ENCODE peak calls at places on chromosomes 7 and 10, in six cellular contexts. One of them, this sample, is unnamed.

GRCh38 chr10:129945941-129946760 is 17.9 kb downstream of the EBF3 start:
- DNase-seq in upper lobe of left lung: peak; percentile 65
- DNase-seq in NT2/D1: no peak
- DNase-seq in OCI-LY7: no peak
- DNase-seq in mammary epithelial cell: no peak
- DNase-seq in fibroblast of the aortic adventitia: peak; percentile 90
- DNase-seq in this sample: no peak

GRCh38 chr10:79249156-79250121 is 97.8 kb upstream of the PPIF start:
- DNase-seq in fibroblast of the aortic adventitia: no peak
- DNase-seq in OCI-LY7: peak; percentile 82
- DNase-seq in upper lobe of left lung: no peak
- DNase-seq in mammary epithelial cell: no peak
- DNase-seq in NT2/D1: no peak
- DNase-seq in this sample: no peak

GRCh38 chr10:42878821-42879195 is 96.2 kb downstream of the BMS1 start:
- DNase-seq in NT2/D1: no peak
- DNase-seq in mammary epithelial cell: no peak
- DNase-seq in OCI-LY7: no peak
- DNase-seq in fibroblast of the aortic adventitia: no peak
- DNase-seq in upper lobe of left lung: no peak
- DNase-seq in this sample: no peak

GRCh38 chr10:43079823-43080222 is 3.0 kb downstream of the RET start:
- DNase-seq in upper lobe of left lung: peak; percentile 35
- DNase-seq in mammary epithelial cell: no peak
- DNase-seq in NT2/D1: no peak
- DNase-seq in fibroblast of the aortic adventitia: no peak
- DNase-seq in OCI-LY7: no peak
- DNase-seq in this sample: no peak

GRCh38 chr10:128032466-128032865 is 93.8 kb downstream of the MKI67 start:
- DNase-seq in upper lobe of left lung: no peak
- DNase-seq in OCI-LY7: no peak
- DNase-seq in fibroblast of the aortic adventitia: no peak
- DNase-seq in NT2/D1: no peak
- DNase-seq in mammary epithelial cell: no peak
- DNase-seq in this sample: no peak

GRCh38 chr7:1042161-1042833 is 2.0 kb upstream of the GPR146 start:
- DNase-seq in upper lobe of left lung: no peak
- DNase-seq in fibroblast of the aortic adventitia: no peak
- DNase-seq in NT2/D1: no peak
- DNase-seq in mammary epithelial cell: no peak
- DNase-seq in OCI-LY7: no peak
- DNase-seq in this sample: no peak

GRCh38 chr7:75743455-75743859 is 4.7 kb upstream of the HIP1 start:
- DNase-seq in NT2/D1: no peak
- DNase-seq in fibroblast of the aortic adventitia: peak; percentile 44
- DNase-seq in upper lobe of left lung: no peak
- DNase-seq in OCI-LY7: no peak
- DNase-seq in mammary epithelial cell: no peak
- DNase-seq in this sample: no peak

GRCh38 chr10:121702351-121703320 is 104.4 kb upstream of the FGFR2 start:
- DNase-seq in upper lobe of left lung: no peak
- DNase-seq in fibroblast of the aortic adventitia: no peak
- DNase-seq in mammary epithelial cell: peak; percentile 80
- DNase-seq in OCI-LY7: no peak
- DNase-seq in NT2/D1: no peak
- DNase-seq in this sample: peak; percentile 20

GRCh38 chr10:9625266-9625776 is 1392.4 kb upstream of the CELF2 start:
- DNase-seq in fibroblast of the aortic adventitia: no peak
- DNase-seq in OCI-LY7: no peak
- DNase-seq in mammary epithelial cell: no peak
- DNase-seq in upper lobe of left lung: no peak
- DNase-seq in NT2/D1: no peak
- DNase-seq in this sample: no peak

GRCh38 chr10:7311256-7312178 is 99.3 kb downstream of the SFMBT2 start:
- DNase-seq in NT2/D1: no peak
- DNase-seq in fibroblast of the aortic adventitia: no peak
- DNase-seq in OCI-LY7: no peak
- DNase-seq in upper lobe of left lung: no peak
- DNase-seq in mammary epithelial cell: no peak
- DNase-seq in this sample: no peak

GRCh38 chr10:62814901-62815372 is 1.2 kb downstream of the EGR2 start:
- DNase-seq in NT2/D1: no peak
- DNase-seq in upper lobe of left lung: peak; percentile 88
- DNase-seq in mammary epithelial cell: no peak
- DNase-seq in fibroblast of the aortic adventitia: no peak
- DNase-seq in OCI-LY7: no peak
- DNase-seq in this sample: no peak
- H3K4me3 ChIP-seq in NT2/D1: peak overlapping the region; percentile 49
- H3K4me3 ChIP-seq in upper lobe of left lung: peak overlapping the region; percentile 90
- H3K4me3 ChIP-seq in mammary epithelial cell: peak overlapping the region; percentile 63
- H3K4me3 ChIP-seq in fibroblast of the aortic adventitia: peak overlapping the region; percentile 73
- H3K4me3 ChIP-seq in OCI-LY7: peak overlapping the region; percentile 74
- H3K4me3 ChIP-seq in this sample: peak overlapping the region; percentile 64

GRCh38 chr7:18496336-18496700 is 769 bp downstream of the HDAC9 start:
- DNase-seq in fibroblast of the aortic adventitia: no peak
- DNase-seq in OCI-LY7: no peak
- DNase-seq in mammary epithelial cell: no peak
- DNase-seq in NT2/D1: no peak
- DNase-seq in upper lobe of left lung: no peak
- DNase-seq in this sample: no peak
- H3K4me3 ChIP-seq in fibroblast of the aortic adventitia: peak overlapping the region; percentile 53
- H3K4me3 ChIP-seq in OCI-LY7: peak overlapping the region; percentile 85
- H3K4me3 ChIP-seq in mammary epithelial cell: no peak overlapping the region
- H3K4me3 ChIP-seq in NT2/D1: peak overlapping the region; percentile 57
- H3K4me3 ChIP-seq in upper lobe of left lung: peak overlapping the region; percentile 16
- H3K4me3 ChIP-seq in this sample: peak overlapping the region; percentile 32

DNA sequence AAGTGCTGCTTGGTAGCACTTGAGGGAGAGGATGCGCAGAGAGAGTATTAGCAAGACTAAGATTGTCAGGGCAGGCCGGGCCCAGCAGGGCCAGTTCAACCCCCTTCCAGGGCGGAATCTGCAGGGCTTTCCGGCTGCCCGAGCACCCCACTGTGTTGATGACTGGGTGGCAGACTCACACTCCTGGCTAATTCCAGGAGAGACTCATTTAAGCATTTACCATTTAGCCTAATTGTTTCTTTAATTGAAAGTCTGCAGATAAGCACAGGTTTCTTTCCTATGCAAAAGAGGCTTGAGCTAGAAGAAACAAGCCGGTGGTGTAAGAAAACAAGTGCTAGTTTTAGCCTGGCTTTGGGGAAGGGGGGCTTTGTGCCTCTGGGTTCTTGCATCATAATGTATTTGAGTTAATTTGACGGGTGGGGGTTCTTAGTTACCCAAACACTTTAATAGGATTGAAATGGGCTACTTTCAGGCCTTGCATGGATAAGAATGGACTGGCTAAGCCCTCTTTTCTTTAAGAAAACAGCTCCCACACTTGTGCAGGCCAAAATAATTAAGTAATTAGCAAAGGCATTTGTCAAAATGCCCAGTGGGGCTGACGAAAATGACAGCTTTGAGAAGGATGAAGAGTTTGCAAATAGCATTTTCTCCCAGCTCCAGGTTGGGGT is 201.3 kb downstream of the MYOF start:
- DNase-seq in fibroblast of the aortic adventitia: no peak
- DNase-seq in NT2/D1: peak; percentile 91
- DNase-seq in mammary epithelial cell: no peak
- DNase-seq in upper lobe of left lung: peak; percentile 20
- DNase-seq in OCI-LY7: no peak
- DNase-seq in this sample: no peak
- H3K4me3 ChIP-seq in fibroblast of the aortic adventitia: no peak overlapping the region
- H3K4me3 ChIP-seq in NT2/D1: no peak overlapping the region
- H3K4me3 ChIP-seq in mammary epithelial cell: no peak overlapping the region
- H3K4me3 ChIP-seq in upper lobe of left lung: no peak overlapping the region
- H3K4me3 ChIP-seq in OCI-LY7: no peak overlapping the region
- H3K4me3 ChIP-seq in this sample: no peak overlapping the region

GRCh38 chr7:34823650-34824258 is 165.7 kb downstream of the NPSR1 start:
- DNase-seq in mammary epithelial cell: peak; percentile 25
- DNase-seq in fibroblast of the aortic adventitia: peak; percentile 67
- DNase-seq in upper lobe of left lung: no peak
- DNase-seq in NT2/D1: peak; percentile 52
- DNase-seq in OCI-LY7: peak; percentile 36
- DNase-seq in this sample: peak; percentile 5

GRCh38 chr7:34821965-34822558 is 164.0 kb downstream of the NPSR1 start:
- DNase-seq in OCI-LY7: no peak
- DNase-seq in NT2/D1: no peak
- DNase-seq in fibroblast of the aortic adventitia: no peak
- DNase-seq in upper lobe of left lung: no peak
- DNase-seq in mammary epithelial cell: no peak
- DNase-seq in this sample: no peak

GRCh38 chr7:34830390-34830789 is 172.4 kb downstream of the NPSR1 start:
- DNase-seq in NT2/D1: no peak
- DNase-seq in OCI-LY7: no peak
- DNase-seq in mammary epithelial cell: no peak
- DNase-seq in fibroblast of the aortic adventitia: no peak
- DNase-seq in upper lobe of left lung: no peak
- DNase-seq in this sample: no peak

GRCh38 chr7:34825221-34825620 is 167.2 kb downstream of the NPSR1 start:
- DNase-seq in OCI-LY7: no peak
- DNase-seq in mammary epithelial cell: no peak
- DNase-seq in NT2/D1: no peak
- DNase-seq in upper lobe of left lung: no peak
- DNase-seq in fibroblast of the aortic adventitia: no peak
- DNase-seq in this sample: no peak
- H3K4me3 ChIP-seq in OCI-LY7: no peak overlapping the region
- H3K4me3 ChIP-seq in mammary epithelial cell: no peak overlapping the region
- H3K4me3 ChIP-seq in NT2/D1: no peak overlapping the region
- H3K4me3 ChIP-seq in upper lobe of left lung: no peak overlapping the region
- H3K4me3 ChIP-seq in fibroblast of the aortic adventitia: no peak overlapping the region
- H3K4me3 ChIP-seq in this sample: no peak overlapping the region

DNA sequence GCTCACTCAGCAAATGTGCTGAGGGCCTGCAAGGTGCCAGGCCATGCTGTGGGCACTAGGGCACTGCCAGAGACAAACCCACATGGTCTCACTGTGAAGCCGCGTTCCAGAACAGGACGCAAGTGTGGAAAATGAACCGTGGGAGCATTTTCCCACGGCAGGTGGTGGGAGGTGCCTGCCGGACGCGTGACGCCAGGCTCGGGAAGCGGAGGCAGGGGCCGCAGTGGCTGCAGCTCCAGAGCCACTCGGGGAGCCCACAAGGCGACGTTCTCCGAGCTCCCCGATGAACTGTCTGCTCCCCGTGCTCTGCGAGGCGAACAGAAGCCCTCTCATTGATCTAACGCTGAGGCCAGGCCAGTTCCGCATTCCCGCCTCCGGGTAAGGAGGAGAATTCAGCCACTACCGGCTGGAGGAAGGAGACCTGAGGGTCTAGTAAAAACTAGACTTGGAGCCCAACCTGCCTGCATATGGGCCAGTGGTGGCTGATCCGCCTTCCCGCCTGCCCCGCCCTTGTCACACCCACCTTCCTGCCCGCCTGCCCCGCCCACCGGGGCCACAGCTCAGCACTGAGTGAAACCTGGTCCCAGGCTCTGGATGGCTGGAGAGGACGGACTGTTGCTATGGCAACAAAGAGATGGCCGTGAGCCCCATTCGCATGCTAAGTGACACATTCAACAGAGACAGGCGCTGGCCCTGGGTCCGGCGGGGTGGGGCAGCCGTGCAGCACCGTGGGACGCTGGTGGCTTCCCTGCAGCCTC is 13.2 kb downstream of the ADGRA1 start:
- DNase-seq in fibroblast of the aortic adventitia: no peak
- DNase-seq in OCI-LY7: no peak
- DNase-seq in upper lobe of left lung: peak; percentile 86
- DNase-seq in NT2/D1: peak; percentile 90
- DNase-seq in mammary epithelial cell: no peak
- DNase-seq in this sample: no peak
- H3K4me3 ChIP-seq in fibroblast of the aortic adventitia: no peak overlapping the region
- H3K4me3 ChIP-seq in OCI-LY7: no peak overlapping the region
- H3K4me3 ChIP-seq in upper lobe of left lung: no peak overlapping the region
- H3K4me3 ChIP-seq in NT2/D1: no peak overlapping the region
- H3K4me3 ChIP-seq in mammary epithelial cell: no peak overlapping the region
- H3K4me3 ChIP-seq in this sample: no peak overlapping the region

DNA sequence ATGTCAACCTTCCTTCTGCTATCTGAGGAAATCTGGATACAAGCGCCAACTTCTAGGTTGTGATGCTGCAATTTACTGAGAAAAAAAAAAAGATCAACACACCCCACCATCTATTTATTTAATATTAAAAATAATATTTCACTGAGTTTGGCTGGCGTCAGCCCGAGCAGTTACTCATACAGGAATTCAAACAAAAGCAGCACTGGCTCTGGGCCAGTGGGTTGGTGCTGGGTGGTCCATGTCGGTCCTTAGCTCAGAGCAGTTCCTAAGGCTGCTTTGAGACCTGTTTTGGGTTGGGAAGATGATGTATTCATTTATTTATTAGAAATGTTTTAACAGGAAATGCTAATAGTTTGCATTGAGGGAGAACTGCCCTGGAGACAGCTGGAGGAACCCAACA is 36.2 kb upstream of the GOT1 start:
- DNase-seq in OCI-LY7: no peak
- DNase-seq in NT2/D1: no peak
- DNase-seq in mammary epithelial cell: no peak
- DNase-seq in upper lobe of left lung: no peak
- DNase-seq in fibroblast of the aortic adventitia: peak; percentile 44
- DNase-seq in this sample: no peak
- H3K4me3 ChIP-seq in OCI-LY7: no peak overlapping the region
- H3K4me3 ChIP-seq in NT2/D1: no peak overlapping the region
- H3K4me3 ChIP-seq in mammary epithelial cell: no peak overlapping the region
- H3K4me3 ChIP-seq in upper lobe of left lung: no peak overlapping the region
- H3K4me3 ChIP-seq in fibroblast of the aortic adventitia: no peak overlapping the region
- H3K4me3 ChIP-seq in this sample: no peak overlapping the region

GRCh38 chr7:17299477-17299991 is 1.1 kb downstream of the AHR start:
- DNase-seq in NT2/D1: no peak
- DNase-seq in fibroblast of the aortic adventitia: peak; percentile 52
- DNase-seq in upper lobe of left lung: no peak
- DNase-seq in OCI-LY7: no peak
- DNase-seq in mammary epithelial cell: peak; percentile 51
- DNase-seq in this sample: no peak

GRCh38 chr7:17298102-17298839 is at the start of gene AHR:
- DNase-seq in OCI-LY7: peak; percentile 16
- DNase-seq in fibroblast of the aortic adventitia: peak; percentile 96
- DNase-seq in upper lobe of left lung: peak; percentile 96
- DNase-seq in mammary epithelial cell: peak; percentile 87
- DNase-seq in NT2/D1: peak; percentile 92
- DNase-seq in this sample: peak; percentile 83

GRCh38 chr7:17300012-17300411 is 1.6 kb downstream of the AHR start:
- DNase-seq in mammary epithelial cell: peak; percentile 16
- DNase-seq in upper lobe of left lung: no peak
- DNase-seq in NT2/D1: no peak
- DNase-seq in OCI-LY7: no peak
- DNase-seq in fibroblast of the aortic adventitia: no peak
- DNase-seq in this sample: no peak

GRCh38 chr7:17298840-17299476 is 506 bp downstream of the AHR start:
- DNase-seq in fibroblast of the aortic adventitia: no peak
- DNase-seq in NT2/D1: no peak
- DNase-seq in mammary epithelial cell: peak; percentile 53
- DNase-seq in OCI-LY7: no peak
- DNase-seq in upper lobe of left lung: peak; percentile 92
- DNase-seq in this sample: no peak

GRCh38 chr7:17297243-17297642 is 1.2 kb upstream of the AHR start:
- DNase-seq in mammary epithelial cell: no peak
- DNase-seq in fibroblast of the aortic adventitia: no peak
- DNase-seq in OCI-LY7: no peak
- DNase-seq in NT2/D1: no peak
- DNase-seq in upper lobe of left lung: no peak
- DNase-seq in this sample: no peak
- H3K4me3 ChIP-seq in mammary epithelial cell: no peak overlapping the region
- H3K4me3 ChIP-seq in fibroblast of the aortic adventitia: no peak overlapping the region
- H3K4me3 ChIP-seq in OCI-LY7: no peak overlapping the region
- H3K4me3 ChIP-seq in NT2/D1: no peak overlapping the region
- H3K4me3 ChIP-seq in upper lobe of left lung: no peak overlapping the region
- H3K4me3 ChIP-seq in this sample: no peak overlapping the region